ENCODE peak calls at places on chromosome 2, in eight cellular contexts. H, G, P, O, D, T, S and L are unnamed samples.

GRCh38 chr2:207905546-207905945 is 119.8 kb downstream of the PLEKHM3 start:
- DNase-seq in P (no peak), O (no peak), G (no peak), T (no peak), S (no peak), H (no peak), D (no peak), L (no peak)

GRCh38 chr2:18684202-18685040 is 95.1 kb upstream of the NT5C1B start:
- DNase-seq in D (no peak), P (no peak), H (no peak), O (no peak), T (peak; percentile 66), G (no peak), S (no peak), L (no peak)

GRCh38 chr2:230934291-230935131 is 9.5 kb upstream of the GPR55 start:
- DNase-seq in T (no peak), S (no peak), G (no peak), P (no peak), H (no peak), D (no peak), O (no peak), L (no peak)

GRCh38 chr2:203934006-203934632 is 2.4 kb upstream of the ICOS start:
- DNase-seq in D (no peak), G (no peak), P (no peak), H (no peak), S (no peak), O (no peak), T (no peak), L (no peak)

GRCh38 chr2:188295067-188295685 is 3.5 kb downstream of the GULP1 start:
- DNase-seq in O (no peak), G (no peak), S (no peak), H (no peak), T (no peak), P (no peak), D (no peak), L (no peak)

GRCh38 chr2:221494556-221494955 is 77.5 kb downstream of the EPHA4 start:
- DNase-seq in P (no peak), S (no peak), T (no peak), H (no peak), D (no peak), G (peak; percentile 27), O (no peak), L (peak; percentile 53)

GRCh38 chr2:25340340-25340886 is 1.3 kb downstream of the DNMT3A start:
- DNase-seq in D (no peak), S (peak; percentile 77), P (no peak), G (peak; percentile 90), O (peak; percentile 48), H (no peak), T (no peak), L (no peak)

GRCh38 chr2:181970160-181970794 is 15.4 kb upstream of the PPP1R1C start:
- DNase-seq in P (no peak), H (no peak), T (no peak), G (no peak), S (no peak), O (no peak), D (no peak), L (no peak)

GRCh38 chr2:201628545-201628944 is 14.8 kb downstream of the TMEM237 start:
- DNase-seq in O (no peak), S (no peak), D (no peak), P (no peak), T (peak; percentile 12), H (no peak), G (no peak), L (no peak)

GRCh38 chr2:96933528-96933927 is 52.9 kb downstream of the FAM178B start:
- DNase-seq in D (no peak), O (no peak), H (no peak), T (no peak), S (no peak), P (no peak), G (no peak), L (no peak)

GRCh38 chr2:48562281-48562680 is 32.3 kb downstream of the STON1 start:
- DNase-seq in D (no peak), T (no peak), G (no peak), S (no peak), P (no peak), O (no peak), H (no peak), L (no peak)

GRCh38 chr2:48566582-48566981 is 36.6 kb downstream of the STON1 start:
- DNase-seq in D (no peak), G (no peak), H (no peak), S (no peak), O (no peak), P (no peak), T (peak; percentile 17), L (no peak)

GRCh38 chr2:48558436-48558835 is 28.5 kb downstream of the STON1 start:
- DNase-seq in O (no peak), S (no peak), P (no peak), G (no peak), D (no peak), T (no peak), H (no peak), L (no peak)

DNA sequence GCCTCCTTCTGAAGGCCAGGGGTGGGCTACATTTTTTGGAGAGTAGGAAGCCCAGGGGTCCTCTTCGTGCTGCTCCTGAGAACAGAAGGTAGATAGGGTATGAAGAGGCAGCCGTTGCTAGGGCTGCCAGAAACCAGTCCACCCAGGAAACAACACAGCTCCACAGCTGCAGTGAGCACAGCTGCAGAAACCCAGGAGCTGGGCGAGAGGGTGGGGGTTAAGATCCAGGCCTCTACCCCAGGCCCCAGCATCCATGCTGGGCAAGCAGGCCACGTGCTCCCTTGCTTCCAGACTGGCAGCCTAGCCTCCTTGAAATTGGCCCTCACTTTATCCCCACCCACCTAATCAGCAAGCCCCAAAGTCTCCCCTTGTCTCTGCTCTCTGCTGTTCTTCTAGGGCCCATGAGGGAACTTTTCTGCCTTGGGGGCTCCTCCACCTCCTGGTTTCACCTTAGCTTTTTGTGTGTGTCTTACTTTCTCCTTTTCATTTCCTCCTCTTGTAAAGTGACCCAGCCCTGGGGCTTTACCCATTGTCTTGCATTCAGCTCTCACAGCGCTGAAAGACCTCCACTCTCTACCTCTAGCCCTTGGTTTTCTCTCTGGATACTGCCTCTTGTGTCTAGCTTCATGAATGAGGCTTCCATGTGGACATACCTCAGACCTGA is 30.7 kb downstream of the STON1 start:
- DNase-seq in T (no peak), D (no peak), G (no peak), O (no peak), P (no peak), H (no peak), S (no peak), L (no peak)
- H3K4me1 ChIP-seq in T (no peaks in the 10 kb centered on the region), D (no peaks in the 10 kb centered on the region), G (no peaks in the 10 kb centered on the region), O (peaks cover 10% of the 10 kb centered on the region), P (no peaks in the 10 kb centered on the region), H (no peaks in the 10 kb centered on the region), S (peaks cover 50% of the 10 kb centered on the region), L (no peaks in the 10 kb centered on the region)

DNA sequence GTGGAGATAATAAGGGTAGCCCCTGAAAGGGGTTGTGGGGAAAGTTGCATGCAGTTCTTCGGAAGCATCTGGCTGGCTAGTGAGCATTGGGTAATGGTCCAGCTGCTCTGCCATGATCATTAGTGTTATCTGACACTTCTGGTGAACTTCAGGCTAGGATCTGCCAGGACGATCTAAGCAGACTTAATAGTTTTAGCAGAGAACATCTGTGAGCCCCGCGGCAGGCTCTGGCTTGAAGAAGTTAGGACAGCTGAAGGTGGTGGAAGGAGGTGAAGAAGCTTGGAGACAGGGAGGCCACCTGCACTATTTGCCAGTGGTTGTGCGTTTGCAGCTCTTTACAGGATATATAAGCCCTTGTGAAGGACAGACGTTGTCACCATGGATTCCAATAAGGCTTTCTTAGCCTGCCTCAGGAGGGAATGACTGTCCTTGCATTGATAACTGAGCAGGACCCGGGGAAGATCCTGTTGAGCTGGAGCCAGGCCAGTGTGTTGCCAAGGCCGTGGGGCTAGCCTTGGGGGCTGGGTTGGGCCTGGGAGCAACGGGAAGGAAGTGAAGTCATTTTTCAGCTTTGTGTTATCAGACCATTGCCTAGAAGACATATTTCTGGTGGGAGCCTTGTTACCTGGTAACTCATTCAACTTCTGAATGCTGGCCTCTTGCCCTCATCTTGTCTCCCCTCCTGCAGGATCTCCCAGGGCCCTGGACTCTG is 92.9 kb upstream of the MGAT5 start:
- DNase-seq in T (peak; percentile 40), G (peak; percentile 79), H (peak; percentile 47), D (no peak), P (no peak), S (no peak), O (no peak), L (no peak)
- H3K4me1 ChIP-seq in T (peaks cover 15% of the 10 kb centered on the region), G (peaks cover 20% of the 10 kb centered on the region), H (no peaks in the 10 kb centered on the region), D (peaks cover 22% of the 10 kb centered on the region), P (peaks cover 7% of the 10 kb centered on the region), S (peaks cover 11% of the 10 kb centered on the region), O (peaks cover 37% of the 10 kb centered on the region), L (peaks cover 11% of the 10 kb centered on the region)

DNA sequence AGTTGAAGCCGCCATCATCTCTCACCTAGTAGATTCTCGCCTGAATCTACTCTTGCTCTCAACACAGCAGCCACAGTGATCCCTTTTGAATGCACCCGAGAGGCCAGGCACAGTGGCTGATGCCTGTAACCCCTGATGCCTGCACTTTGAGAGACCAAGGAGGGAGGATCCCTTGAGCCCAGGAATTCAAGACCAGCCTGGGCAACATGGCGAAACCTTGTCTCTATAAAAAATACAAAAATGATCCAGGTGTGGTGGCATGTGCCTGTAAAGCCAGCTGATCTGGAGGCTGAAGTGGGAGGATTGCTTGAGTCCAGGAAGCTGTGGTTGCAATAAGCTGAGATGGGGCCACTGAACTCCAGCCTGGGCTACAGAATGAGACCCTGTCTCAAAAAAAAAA is 60.3 kb upstream of the EML4 start:
- DNase-seq in S (no peak), T (no peak), D (no peak), O (no peak), G (no peak), H (no peak), P (no peak), L (no peak)
- H3K4me1 ChIP-seq in S (peaks cover 13% of the 10 kb centered on the region), T (peaks cover 4% of the 10 kb centered on the region), D (peaks cover 35% of the 10 kb centered on the region), O (peaks cover 19% of the 10 kb centered on the region), G (peaks cover 2% of the 10 kb centered on the region), H (no peaks in the 10 kb centered on the region), P (no peaks in the 10 kb centered on the region), L (no peaks in the 10 kb centered on the region)

DNA sequence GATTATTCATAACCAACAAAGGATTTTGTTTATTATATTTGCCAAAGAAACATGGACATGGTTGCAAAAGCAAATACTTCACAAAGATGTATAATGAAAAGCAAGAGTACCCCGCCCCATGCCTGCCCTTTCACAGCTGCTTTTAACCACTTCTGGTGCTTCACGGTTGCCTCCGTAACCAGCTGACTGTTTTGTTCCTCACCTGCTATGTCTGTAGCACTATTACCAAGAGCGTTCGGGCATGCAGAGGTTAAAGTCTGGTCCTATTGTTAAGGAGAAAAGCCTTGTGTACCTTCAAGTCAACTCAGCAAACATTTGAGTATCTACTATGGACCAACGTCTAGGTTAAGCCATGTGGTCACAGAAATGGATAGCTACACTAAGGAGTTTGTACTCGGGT is 115.2 kb upstream of the FOSL2 start:
- DNase-seq in O (no peak), H (no peak), G (no peak), P (no peak), D (no peak), S (no peak), T (no peak), L (no peak)
- H3K4me1 ChIP-seq in O (peaks cover 3% of the 10 kb centered on the region), H (peaks cover 26% of the 10 kb centered on the region), G (peaks cover 2% of the 10 kb centered on the region), P (peaks cover 34% of the 10 kb centered on the region), D (peaks cover 9% of the 10 kb centered on the region), S (peaks cover 24% of the 10 kb centered on the region), T (peaks cover 17% of the 10 kb centered on the region), L (peaks cover 35% of the 10 kb centered on the region)

DNA sequence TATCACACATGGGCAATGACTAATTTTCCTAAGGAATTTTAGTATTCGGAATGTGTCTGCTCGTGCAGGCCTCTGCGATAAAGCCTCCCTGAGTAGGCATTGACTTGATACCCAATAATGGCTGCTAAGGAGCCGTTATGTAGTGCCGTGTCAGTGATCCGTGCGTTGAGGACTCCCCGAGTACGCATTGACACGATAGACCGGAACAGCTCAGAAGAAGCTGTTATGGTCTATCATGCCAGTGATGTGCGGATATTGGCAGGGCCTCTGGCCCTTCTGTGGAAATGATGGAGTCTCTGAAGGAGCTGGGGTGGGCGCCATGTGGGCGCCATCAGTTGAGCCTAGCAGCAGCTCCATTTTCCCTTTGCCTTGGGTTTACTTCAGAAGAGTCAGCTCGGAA is 29.1 kb downstream of the ZEB2 start:
- DNase-seq in T (no peak), D (no peak), G (no peak), S (no peak), P (no peak), O (no peak), H (no peak), L (no peak)
- H3K4me1 ChIP-seq in T (peaks cover 6% of the 10 kb centered on the region), D (peaks cover 7% of the 10 kb centered on the region), G (peaks cover 7% of the 10 kb centered on the region), S (peaks cover 6% of the 10 kb centered on the region), P (peaks cover 29% of the 10 kb centered on the region), O (peaks cover 28% of the 10 kb centered on the region), H (peaks cover 14% of the 10 kb centered on the region), L (no peaks in the 10 kb centered on the region)